ENCODE peak calls at places on chromosome 17, in ten cellular contexts. I, C, L, U, T, A, S, X, K and J are unnamed samples.

GRCh38 chr17:49995055-49995738 is at the start of gene DLX3:
- DNase-seq in I (peak), C (peak), L (peak), U (peak), T (peak), A (peak), S (no peak), X (peak), K (peak), J (peak)

GRCh38 chr17:44323359-44324091 is 1.1 kb downstream of the SLC25A39 start:
- DNase-seq in I (no peak), C (no peak), L (no peak), U (no peak), T (no peak), A (no peak), S (no peak), X (no peak), K (no peak), J (peak)

GRCh38 chr17:40559016-40559853 is 6.0 kb downstream of the CCR7 start:
- DNase-seq in I (no peak), C (no peak), L (no peak), U (no peak), T (peak), A (no peak), S (no peak), X (no peak), K (peak), J (no peak)

GRCh38 chr17:29143894-29144293 is 36.3 kb downstream of the MYO18A start:
- DNase-seq in I (no peak), C (peak), L (no peak), U (no peak), T (peak), A (no peak), S (no peak), X (peak), K (no peak), J (peak)

GRCh38 chr17:58641937-58642336 is 49.9 kb downstream of the TEX14 start:
- DNase-seq in I (no peak), C (no peak), L (no peak), U (peak), T (peak), A (no peak), S (no peak), X (peak), K (peak), J (no peak)

GRCh38 chr17:14737984-14738651 is 437.2 kb downstream of the HS3ST3B1 start:
- DNase-seq in I (peak), C (peak), L (peak), U (no peak), T (peak), A (peak), S (no peak), X (peak), K (peak), J (peak)

GRCh38 chr17:3920940-3921852 is 4.9 kb upstream of the P2RX1 start:
- DNase-seq in I (no peak), C (no peak), L (no peak), U (no peak), T (no peak), A (peak), S (no peak), X (no peak), K (no peak), J (no peak)

GRCh38 chr17:48484850-48485249 is 46.0 kb downstream of the HOXB1 start:
- DNase-seq in I (no peak), C (no peak), L (no peak), U (no peak), T (peak), A (no peak), S (no peak), X (no peak), K (peak), J (no peak)

GRCh38 chr17:43816336-43817320 is 16.3 kb downstream of the MPP3 start:
- DNase-seq in I (no peak), C (no peak), L (no peak), U (no peak), T (no peak), A (no peak), S (no peak), X (no peak), K (no peak), J (no peak)

GRCh38 chr17:82089723-82090548 is 8.1 kb downstream of the FASN start:
- DNase-seq in I (no peak), C (no peak), L (no peak), U (no peak), T (no peak), A (no peak), S (no peak), X (no peak), K (no peak), J (no peak)

GRCh38 chr17:50559674-50560184 is 786 bp upstream of the CACNA1G start:
- DNase-seq in I (peak), C (peak), L (no peak), U (no peak), T (peak), A (peak), S (no peak), X (peak), K (peak), J (peak)

GRCh38 chr17:976316-976715 is 3.3 kb downstream of the NXN start:
- DNase-seq in I (no peak), C (no peak), L (no peak), U (no peak), T (peak), A (no peak), S (no peak), X (no peak), K (no peak), J (no peak)

GRCh38 chr17:56596741-56597494 is 3.4 kb downstream of the NOG start:
- DNase-seq in I (no peak), C (no peak), L (no peak), U (no peak), T (peak), A (no peak), S (no peak), X (no peak), K (no peak), J (no peak)

GRCh38 chr17:9890124-9890523 is 14.9 kb downstream of the RCVRN start:
- DNase-seq in I (no peak), C (peak), L (no peak), U (no peak), T (peak), A (no peak), S (no peak), X (peak), K (peak), J (peak)

GRCh38 chr17:34616148-34616547 is 36.8 kb downstream of the TMEM132E start:
- DNase-seq in I (no peak), C (peak), L (no peak), U (no peak), T (no peak), A (no peak), S (no peak), X (no peak), K (no peak), J (no peak)

GRCh38 chr17:34668206-34668605 is 88.8 kb downstream of the TMEM132E start:
- DNase-seq in I (no peak), C (no peak), L (no peak), U (no peak), T (no peak), A (no peak), S (no peak), X (no peak), K (no peak), J (no peak)

GRCh38 chr17:39699818-39700147 is at the start of gene ERBB2:
- DNase-seq in I (peak), C (peak), L (peak), U (peak), T (peak), A (peak), S (peak), X (peak), K (peak), J (peak)